ENCODE peak calls at places on chromosomes 4 and X, in six cellular contexts. One of them, this sample, is unnamed.

GRCh38 chrX:14357314-14357713 is 172.0 kb upstream of the GLRA2 start:
- DNase-seq in HCT116: no peak
- DNase-seq in SK-N-SH: no peak
- DNase-seq in H1: no peak
- DNase-seq in HepG2: no peak
- DNase-seq in K562: no peak
- DNase-seq in this sample: no peak

GRCh38 chr4:39096847-39097246 is 34.8 kb downstream of the KLHL5 start:
- DNase-seq in H1: no peak
- DNase-seq in K562: no peak
- DNase-seq in SK-N-SH: no peak
- DNase-seq in HepG2: no peak
- DNase-seq in HCT116: no peak
- DNase-seq in this sample: no peak

GRCh38 chr4:108861339-108861738 is 98.5 kb upstream of the ETNPPL start:
- DNase-seq in HCT116: no peak
- DNase-seq in K562: peak
- DNase-seq in H1: no peak
- DNase-seq in SK-N-SH: no peak
- DNase-seq in HepG2: no peak
- DNase-seq in this sample: no peak

GRCh38 chr4:54784188-54784671 is 126.5 kb downstream of the KIT start:
- DNase-seq in K562: peak
- DNase-seq in SK-N-SH: no peak
- DNase-seq in H1: no peak
- DNase-seq in HepG2: no peak
- DNase-seq in HCT116: no peak
- DNase-seq in this sample: no peak

GRCh38 chr4:17494258-17494657 is 17.6 kb downstream of the QDPR start:
- DNase-seq in K562: peak
- DNase-seq in HCT116: no peak
- DNase-seq in SK-N-SH: no peak
- DNase-seq in HepG2: no peak
- DNase-seq in H1: no peak
- DNase-seq in this sample: no peak

GRCh38 chr4:86014599-86014998 is 345.3 kb downstream of the MAPK10 start:
- DNase-seq in HCT116: no peak
- DNase-seq in SK-N-SH: no peak
- DNase-seq in HepG2: no peak
- DNase-seq in H1: no peak
- DNase-seq in K562: no peak
- DNase-seq in this sample: peak

GRCh38 chrX:17098516-17099247 is 152.2 kb downstream of the REPS2 start:
- DNase-seq in HepG2: no peak
- DNase-seq in K562: no peak
- DNase-seq in HCT116: no peak
- DNase-seq in SK-N-SH: no peak
- DNase-seq in H1: no peak
- DNase-seq in this sample: peak

GRCh38 chr4:8079916-8080753 is 78.5 kb downstream of the ABLIM2 start:
- DNase-seq in K562: no peak
- DNase-seq in H1: no peak
- DNase-seq in HCT116: no peak
- DNase-seq in HepG2: no peak
- DNase-seq in SK-N-SH: no peak
- DNase-seq in this sample: no peak

GRCh38 chrX:9678215-9678980 is 87.2 kb downstream of the GPR143 start:
- DNase-seq in HepG2: no peak
- DNase-seq in SK-N-SH: no peak
- DNase-seq in H1: no peak
- DNase-seq in HCT116: no peak
- DNase-seq in K562: no peak
- DNase-seq in this sample: no peak

GRCh38 chrX:16946361-16946964 is at the start of gene REPS2:
- DNase-seq in K562: peak
- DNase-seq in H1: peak
- DNase-seq in HepG2: peak
- DNase-seq in HCT116: peak
- DNase-seq in SK-N-SH: peak
- DNase-seq in this sample: no peak

GRCh38 chr4:73832651-73833237 is 3.7 kb upstream of the CXCL6 start:
- DNase-seq in H1: no peak
- DNase-seq in HCT116: no peak
- DNase-seq in HepG2: no peak
- DNase-seq in SK-N-SH: no peak
- DNase-seq in K562: peak
- DNase-seq in this sample: no peak

GRCh38 chr4:130257271-130257670 is 1161.3 kb downstream of the C4orf33 start:
- DNase-seq in SK-N-SH: no peak
- DNase-seq in H1: no peak
- DNase-seq in HCT116: no peak
- DNase-seq in K562: no peak
- DNase-seq in HepG2: no peak
- DNase-seq in this sample: no peak
- TF ChIP-seq JUND in SK-N-SH: no peak
- TF ChIP-seq JUND in H1: no peak
- TF ChIP-seq JUND in HCT116: no peak
- TF ChIP-seq JUND in K562: no peak
- TF ChIP-seq JUND in HepG2: no peak
- TF ChIP-seq JUND in this sample: no peak

DNA sequence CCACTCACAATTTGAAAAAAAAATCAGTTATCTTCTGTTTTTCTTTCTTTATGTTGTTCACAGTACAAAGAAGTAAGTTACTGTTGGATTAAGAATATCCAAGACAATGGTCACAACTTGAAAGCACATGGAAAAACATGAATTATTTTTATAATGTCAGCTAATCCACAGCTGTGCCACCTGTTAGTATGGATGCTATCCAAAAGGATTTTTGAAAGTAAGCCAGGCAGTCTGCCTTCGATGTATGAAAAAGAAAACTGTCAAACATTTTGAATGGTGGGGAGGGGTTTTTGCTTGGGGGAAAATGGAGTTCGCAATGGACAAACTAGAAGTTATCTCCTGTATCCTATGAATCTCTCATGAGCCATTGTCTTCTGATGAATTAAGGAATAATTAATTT is 6.2 kb downstream of the GPM6A start:
- DNase-seq in HepG2: no peak
- DNase-seq in HCT116: no peak
- DNase-seq in K562: no peak
- DNase-seq in H1: no peak
- DNase-seq in SK-N-SH: no peak
- DNase-seq in this sample: no peak
- TF ChIP-seq JUND in HepG2: no peak
- TF ChIP-seq JUND in HCT116: no peak
- TF ChIP-seq JUND in K562: no peak
- TF ChIP-seq JUND in H1: no peak
- TF ChIP-seq JUND in SK-N-SH: no peak
- TF ChIP-seq JUND in this sample: no peak

GRCh38 chr4:35105486-35105885 is 1138.8 kb downstream of the ARAP2 start:
- DNase-seq in HCT116: no peak
- DNase-seq in HepG2: no peak
- DNase-seq in SK-N-SH: no peak
- DNase-seq in H1: no peak
- DNase-seq in K562: no peak
- DNase-seq in this sample: no peak
- TF ChIP-seq JUND in HCT116: no peak
- TF ChIP-seq JUND in HepG2: no peak
- TF ChIP-seq JUND in SK-N-SH: no peak
- TF ChIP-seq JUND in H1: no peak
- TF ChIP-seq JUND in K562: no peak
- TF ChIP-seq JUND in this sample: no peak

GRCh38 chr4:81215219-81215892 is at the start of gene PRKG2:
- DNase-seq in K562: no peak
- DNase-seq in H1: no peak
- DNase-seq in SK-N-SH: no peak
- DNase-seq in HepG2: no peak
- DNase-seq in HCT116: no peak
- DNase-seq in this sample: no peak
- TF ChIP-seq JUND in K562: no peak
- TF ChIP-seq JUND in H1: no peak
- TF ChIP-seq JUND in SK-N-SH: no peak
- TF ChIP-seq JUND in HepG2: no peak
- TF ChIP-seq JUND in HCT116: no peak
- TF ChIP-seq JUND in this sample: no peak

DNA sequence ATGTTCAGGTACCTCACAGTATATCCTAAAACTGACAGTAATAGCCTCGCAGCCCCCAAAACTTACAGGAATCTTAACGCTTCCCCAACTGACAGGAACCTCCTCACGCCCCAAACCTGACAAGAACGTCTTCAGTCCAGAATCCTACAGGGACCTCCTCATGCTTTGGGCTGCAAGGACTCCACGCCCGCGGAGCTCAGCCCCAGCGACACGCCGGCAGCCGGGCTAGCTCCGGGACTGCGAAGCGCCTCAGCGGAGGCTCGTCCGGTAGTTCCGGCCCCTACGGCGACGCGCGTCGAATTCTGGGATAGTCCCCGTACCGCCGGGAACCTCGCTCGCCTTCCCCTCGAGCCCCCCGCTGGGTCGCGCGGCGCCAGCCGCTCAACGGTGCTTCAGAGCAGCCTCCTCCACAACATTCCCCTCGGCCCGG is 562 bp downstream of the PHF8 start:
- DNase-seq in HCT116: no peak
- DNase-seq in HepG2: no peak
- DNase-seq in SK-N-SH: peak
- DNase-seq in K562: peak
- DNase-seq in H1: no peak
- DNase-seq in this sample: no peak
- TF ChIP-seq JUND in HCT116: no peak
- TF ChIP-seq JUND in HepG2: no peak
- TF ChIP-seq JUND in SK-N-SH: no peak
- TF ChIP-seq JUND in K562: no peak
- TF ChIP-seq JUND in H1: no peak
- TF ChIP-seq JUND in this sample: no peak

This sample was measured in GM12878.